ENCODE peak calls at places on chromosomes 1 and 21, in four cellular contexts. M is fibroblast of lung, K is SJSA1, D is pancreas. O is an unnamed sample.

GRCh38 chr1:185281245-185281644 is 35.8 kb downstream of the IVNS1ABP start:
- DNase-seq in M (no peak), D (no peak), K (no peak), O (no peak)

GRCh38 chr1:30039354-30040080 is 683.9 kb downstream of the MATN1 start:
- DNase-seq in K (peak; percentile 26), D (no peak), M (no peak), O (no peak)

GRCh38 chr1:6686294-6686693 is 15.3 kb downstream of the DNAJC11 start:
- DNase-seq in M (no peak), D (no peak), K (no peak), O (no peak)

GRCh38 chr1:161307230-161307768 is 2.5 kb downstream of the MPZ start:
- DNase-seq in M (peak; percentile 58), K (no peak), D (no peak), O (no peak)

GRCh38 chr1:8024329-8024728 is 1.8 kb downstream of the ERRFI1 start:
- DNase-seq in D (no peak), K (no peak), M (peak; percentile 22), O (no peak)

GRCh38 chr1:15249032-15249601 is 2.1 kb downstream of the FHAD1 start:
- DNase-seq in M (no peak), K (no peak), D (no peak), O (no peak)

GRCh38 chr21:14046401-14046800 is 164.4 kb downstream of the LIPI start:
- DNase-seq in D (no peak), K (no peak), M (no peak), O (no peak)

GRCh38 chr1:175493999-175494336 is 249.4 kb downstream of the TNR start:
- DNase-seq in M (no peak), K (no peak), D (no peak), O (no peak)

GRCh38 chr1:221509575-221510360 is 232.1 kb downstream of the DUSP10 start:
- DNase-seq in K (no peak), D (no peak), M (peak; percentile 50), O (no peak)

GRCh38 chr1:147509786-147510360 is 31.4 kb upstream of the BCL9 start:
- DNase-seq in D (no peak), M (no peak), K (no peak), O (no peak)

GRCh38 chr1:230808268-230808872 is 60.0 kb downstream of the C1orf198 start:
- DNase-seq in D (no peak), M (no peak), K (peak; percentile 11), O (no peak)

GRCh38 chr1:52523376-52523775 is 29.5 kb downstream of the TUT4 start:
- DNase-seq in K (no peak), M (peak; percentile 33), D (no peak), O (no peak)

GRCh38 chr1:156498447-156499193 is 2.0 kb downstream of the MEF2D start:
- DNase-seq in D (peak; percentile 67), K (no peak), M (peak; percentile 55), O (peak; percentile 58)

GRCh38 chr1:77378723-77379533 is 97.1 kb downstream of the AK5 start:
- DNase-seq in K (no peak), M (peak; percentile 15), D (no peak), O (no peak)

GRCh38 chr1:218347713-218348627 is 2.8 kb downstream of the TGFB2 start:
- DNase-seq in M (peak; percentile 38), D (no peak), K (no peak), O (peak; percentile 24)

GRCh38 chr1:53599461-53599860 is 139.5 kb downstream of the GLIS1 start:
- DNase-seq in M (no peak), K (no peak), D (no peak), O (no peak)

GRCh38 chr1:225655509-225656258 is 2.8 kb upstream of the ENAH start:
- DNase-seq in K (peak; percentile 87), D (peak; percentile 65), M (peak; percentile 99), O (peak; percentile 45)

GRCh38 chr1:223421025-223421424 is 27.8 kb downstream of the CCDC185 start:
- DNase-seq in K (no peak), M (no peak), D (peak; percentile 87), O (no peak)

GRCh38 chr1:60621524-60621923 is 460.8 kb upstream of the NFIA start:
- DNase-seq in K (peak; percentile 53), M (peak; percentile 33), D (peak; percentile 18), O (no peak)

GRCh38 chr1:51624851-51625250 is 8.0 kb downstream of the OSBPL9 start:
- DNase-seq in D (no peak), K (no peak), M (no peak), O (no peak)

GRCh38 chr1:55143686-55144085 is 71.5 kb downstream of the USP24 start:
- DNase-seq in M (no peak), D (no peak), K (no peak), O (no peak)

GRCh38 chr1:151702936-151703335 is 13.7 kb downstream of the CELF3 start:
- DNase-seq in K (no peak), D (no peak), M (no peak), O (no peak)

GRCh38 chr1:246297314-246298273 is 209.5 kb downstream of the SMYD3 start:
- DNase-seq in M (no peak), D (no peak), K (no peak), O (no peak)

GRCh38 chr1:41483960-41484844 is at the start of gene EDN2:
- DNase-seq in D (peak; percentile 87), K (no peak), M (no peak), O (peak; percentile 96)

GRCh38 chr1:12477936-12478611 is 139.9 kb downstream of the DHRS3 start:
- DNase-seq in D (peak; percentile 79), K (peak; percentile 94), M (peak; percentile 100), O (peak; percentile 91)

GRCh38 chr1:173016409-173016808 is 34.3 kb downstream of the TNFSF18 start:
- DNase-seq in M (no peak), K (no peak), D (no peak), O (no peak)

GRCh38 chr1:88061106-88061829 is 622.8 kb upstream of the PKN2 start:
- DNase-seq in K (no peak), M (peak; percentile 79), D (peak; percentile 59), O (peak; percentile 70)

GRCh38 chr21:20353351-20353750 is 644.9 kb upstream of the NCAM2 start:
- DNase-seq in D (no peak), M (no peak), K (no peak), O (no peak)

GRCh38 chr1:202880961-202881460 is 7.9 kb downstream of the RABIF start:
- DNase-seq in D (no peak), K (no peak), M (no peak), O (no peak)

GRCh38 chr1:164794310-164794709 is 235.3 kb downstream of the PBX1 start:
- DNase-seq in M (peak; percentile 98), K (peak; percentile 49), D (peak; percentile 65), O (peak; percentile 39)

GRCh38 chr1:180188103-180188506 is 33.4 kb downstream of the QSOX1 start:
- DNase-seq in M (peak; percentile 52), D (peak; percentile 43), K (peak; percentile 79), O (peak; percentile 57)

GRCh38 chr1:97119775-97120174 is 398.2 kb downstream of the PTBP2 start:
- DNase-seq in K (no peak), D (no peak), M (no peak), O (no peak)

GRCh38 chr1:58909162-58909560 is 125.3 kb upstream of the JUN start:
- DNase-seq in K (no peak), M (peak; percentile 51), D (no peak), O (no peak)

GRCh38 chr21:41369105-41369914 is 7.5 kb downstream of the MX2 start:
- DNase-seq in M (no peak), K (no peak), D (no peak), O (peak; percentile 32)
- H3K4me3 ChIP-seq in M (no peak overlapping the region), K (no peak overlapping the region), D (peak overlapping the region; percentile 19), O (no peak overlapping the region)

GRCh38 chr1:17912491-17912890 is 157.4 kb downstream of the ACTL8 start:
- DNase-seq in K (no peak), M (no peak), D (no peak), O (no peak)
- H3K27me3 ChIP-seq in K (peaks cover 58% of the 10 kb centered on the region), M (peaks cover 14% of the 10 kb centered on the region), D (no peaks in the 10 kb centered on the region), O (no peaks in the 10 kb centered on the region)

DNA sequence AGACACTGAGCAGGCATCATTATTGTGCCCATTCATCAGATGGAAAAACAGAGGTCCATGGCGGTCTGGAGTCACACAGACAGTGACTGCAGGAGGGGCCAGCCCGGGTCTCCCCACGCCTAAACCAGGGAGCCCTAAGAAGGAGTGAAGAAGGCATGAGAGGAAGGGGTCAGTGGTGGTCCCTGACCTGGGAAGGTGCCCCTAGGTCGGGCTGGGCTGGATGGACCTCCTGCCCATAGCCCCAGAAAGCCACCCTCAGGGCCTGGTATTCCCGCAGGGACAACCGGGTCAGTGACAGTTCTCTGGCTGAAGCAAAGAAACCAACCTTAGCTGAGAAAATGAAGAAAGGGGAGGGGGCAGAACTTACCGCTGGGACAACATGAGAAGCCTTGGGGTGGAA is 163.4 kb upstream of the C1orf174 start:
- DNase-seq in M (no peak), D (no peak), K (no peak), O (no peak)
- H3K27ac ChIP-seq in M (no peak overlapping the region), D (no peak overlapping the region), K (no peak overlapping the region), O (no peak overlapping the region)

DNA sequence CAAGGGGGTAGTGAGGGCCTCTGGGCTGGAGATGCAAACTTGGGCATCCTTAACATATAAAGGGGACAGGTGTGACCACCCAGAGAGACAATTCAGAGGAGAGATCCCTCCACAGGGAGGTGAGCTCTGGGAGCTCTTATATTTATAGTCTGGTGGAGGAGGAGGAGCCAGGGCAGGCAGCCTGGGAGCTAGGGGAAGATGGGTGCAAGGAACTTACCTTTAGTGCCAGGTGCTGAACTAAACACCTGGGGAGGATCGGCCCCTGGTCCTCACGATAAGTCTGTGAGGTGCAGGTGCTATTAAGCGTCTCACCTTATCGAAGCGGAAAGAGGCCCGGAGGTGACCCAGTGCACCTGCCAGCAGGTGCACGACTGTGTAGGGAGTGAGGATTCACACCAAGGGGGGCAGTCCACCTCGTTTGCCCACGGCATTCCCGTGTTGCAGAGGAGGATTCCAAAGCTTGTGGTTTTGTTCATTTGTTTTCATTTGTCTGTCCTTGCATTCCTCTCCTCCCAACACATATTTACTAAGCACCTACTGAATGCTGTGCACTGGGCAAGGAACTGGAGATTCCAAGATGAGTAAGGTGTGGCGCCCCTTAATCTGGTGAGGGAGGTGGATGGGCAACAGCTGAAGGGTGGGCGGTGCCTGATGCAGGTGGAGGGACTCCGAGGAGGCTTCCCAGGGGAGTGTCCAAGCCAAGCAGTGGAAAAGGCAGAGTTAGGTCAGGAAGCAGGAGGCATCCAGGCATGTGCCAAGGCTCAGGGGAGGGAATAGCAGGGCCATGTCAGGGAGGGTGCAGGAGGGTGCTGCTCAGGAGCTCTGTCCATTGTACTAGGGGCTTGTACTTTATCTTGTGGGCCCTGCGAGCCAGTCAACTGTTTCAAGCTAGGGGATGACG is 11.4 kb downstream of the ARHGEF10L start:
- DNase-seq in D (no peak), M (no peak), K (no peak), O (peak; percentile 32)
- H3K4me3 ChIP-seq in D (no peak overlapping the region), M (no peak overlapping the region), K (no peak overlapping the region), O (no peak overlapping the region)

DNA sequence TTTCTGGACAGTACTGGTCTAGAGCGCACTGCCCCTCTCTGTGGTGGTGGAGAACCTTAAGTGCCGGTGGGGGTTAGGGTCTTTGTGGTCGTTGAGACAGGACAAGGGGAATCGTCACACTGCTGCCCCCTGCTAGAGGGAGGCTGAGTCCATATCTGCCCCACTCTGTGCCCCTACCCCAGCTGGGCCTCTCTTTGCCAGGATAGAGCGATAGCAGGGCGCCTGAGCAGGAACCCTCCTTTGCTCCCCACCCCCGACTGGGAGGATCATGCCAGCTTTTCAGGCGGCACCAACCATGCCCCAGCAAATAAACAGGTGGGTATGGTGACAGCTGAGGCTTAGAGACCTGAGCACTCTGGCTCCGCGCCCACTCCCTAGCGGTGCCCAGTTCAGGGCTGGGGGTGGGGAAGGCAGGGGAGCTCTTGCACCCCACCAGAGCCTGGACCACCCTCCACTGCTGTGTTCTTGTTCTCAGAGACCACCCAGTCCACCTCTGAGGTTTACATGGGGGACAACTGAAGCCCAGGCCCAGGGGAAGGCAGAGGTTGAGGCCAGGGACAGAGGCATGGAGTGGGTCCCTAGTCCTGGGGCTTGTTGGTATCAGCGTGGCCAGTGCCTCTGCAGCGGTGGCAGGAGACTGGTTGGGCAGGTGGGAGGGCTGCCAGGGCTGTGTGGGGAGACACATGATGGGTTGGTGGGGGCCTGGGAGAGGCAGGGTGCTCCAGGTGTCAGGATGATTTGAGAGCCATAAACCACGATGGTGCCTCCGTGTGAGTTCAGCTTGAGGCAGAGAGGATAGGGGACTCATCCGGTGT is 1.6 kb downstream of the PADI2 start:
- DNase-seq in D (peak; percentile 47), K (no peak), M (no peak), O (peak; percentile 31)
- H3K27me3 ChIP-seq in D (no peaks in the 10 kb centered on the region), K (no peaks in the 10 kb centered on the region), M (peaks cover 29% of the 10 kb centered on the region), O (peaks cover 18% of the 10 kb centered on the region)